ENCODE peak calls at places on chromosomes 16 and 17, in five cellular contexts. B is sigmoid colon, F is prostate gland, O is spleen, A is HCT116. I is an unnamed sample.

GRCh38 chr16:68284847-68285246 is 20.5 kb downstream of the SLC7A6 start:
- DNase-seq in F (no peak), A (no peak), O (peak), B (no peak), I (no peak)

GRCh38 chr17:73645050-73645871 is 1.0 kb upstream of the SDK2 start:
- DNase-seq in A (no peak), B (no peak), O (peak), F (peak), I (no peak)

GRCh38 chr16:57239089-57239488 is 6.0 kb upstream of the ARL2BP start:
- DNase-seq in A (no peak), F (no peak), B (no peak), O (no peak), I (no peak)

GRCh38 chr17:66469890-66470289 is 167.5 kb downstream of the PRKCA start:
- DNase-seq in O (no peak), F (no peak), A (no peak), B (no peak), I (no peak)

GRCh38 chr16:88545781-88546180 is 24.4 kb upstream of the ZC3H18 start:
- DNase-seq in O (no peak), B (no peak), A (no peak), F (no peak), I (no peak)

GRCh38 chr16:49058382-49058781 is 223.3 kb downstream of the CBLN1 start:
- DNase-seq in A (no peak), O (no peak), B (no peak), F (no peak), I (no peak)

GRCh38 chr17:27414271-27414670 is 42.0 kb upstream of the KSR1 start:
- DNase-seq in B (no peak), O (no peak), F (no peak), A (no peak), I (no peak)

GRCh38 chr16:19853132-19853972 is 31.3 kb downstream of the GPRC5B start:
- DNase-seq in A (no peak), F (no peak), O (no peak), B (no peak), I (no peak)

GRCh38 chr17:72501404-72502110 is 380.7 kb downstream of the SOX9 start:
- DNase-seq in B (no peak), F (peak), O (peak), A (no peak), I (no peak)

GRCh38 chr16:69188716-69189115 is 1.8 kb downstream of the SNTB2 start:
- DNase-seq in A (no peak), F (no peak), B (peak), O (no peak), I (no peak)

GRCh38 chr16:16019488-16019887 is 70.1 kb downstream of the ABCC1 start:
- DNase-seq in B (no peak), F (no peak), O (no peak), A (peak), I (no peak)

GRCh38 chr17:2171725-2172446 is 117.0 kb downstream of the HIC1 start:
- DNase-seq in A (no peak), F (peak), B (peak), O (no peak), I (no peak)

GRCh38 chr17:79010304-79010646 is 711 bp upstream of the CANT1 start:
- DNase-seq in O (peak), B (peak), A (no peak), F (no peak), I (no peak)

GRCh38 chr17:30905742-30906100 is 317 bp downstream of the TEFM start:
- DNase-seq in A (peak), O (no peak), B (no peak), F (no peak), I (no peak)

GRCh38 chr17:81329279-81329926 is 34.3 kb upstream of the SLC38A10 start:
- DNase-seq in O (no peak), A (peak), F (peak), B (peak), I (no peak)

GRCh38 chr16:6636457-6636856 is 696.2 kb upstream of the RBFOX1 start:
- DNase-seq in A (no peak), F (no peak), B (no peak), O (no peak), I (no peak)

GRCh38 chr16:15897834-15898254 is 9.4 kb upstream of the CEP20 start:
- DNase-seq in A (no peak), O (no peak), F (no peak), B (no peak), I (no peak)

GRCh38 chr17:1186214-1186820 is 6.5 kb upstream of the ABR start:
- DNase-seq in F (no peak), O (no peak), B (no peak), A (no peak), I (no peak)

GRCh38 chr17:76565728-76566612 is 19.7 kb downstream of the ST6GALNAC2 start:
- DNase-seq in F (no peak), O (no peak), B (no peak), A (no peak), I (no peak)
- TF ChIP-seq POLR2AphosphoS5 in F (no peak), O (no peak), B (no peak), A (no peak), I (peak)

DNA sequence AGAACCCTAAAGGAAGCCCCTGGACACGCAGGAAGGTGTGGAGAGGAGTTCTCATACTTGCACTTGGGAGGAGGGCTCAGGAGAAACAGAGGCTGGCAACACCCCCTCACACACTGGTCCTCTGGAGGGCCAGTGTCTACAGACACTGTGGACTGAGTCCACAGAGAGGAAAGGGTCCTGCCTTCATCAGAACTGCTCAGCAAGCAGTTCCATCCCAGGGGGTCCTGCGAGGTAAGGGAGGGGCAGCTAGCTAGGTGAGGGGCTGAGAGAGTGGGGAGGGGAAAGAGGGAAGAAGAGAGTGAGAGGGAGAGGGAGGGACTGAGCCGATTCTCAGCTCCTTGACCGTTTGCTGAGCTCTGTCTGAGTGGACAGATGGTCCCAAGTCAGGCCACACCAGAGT is 17.7 kb upstream of the MEOX1 start:
- DNase-seq in A (no peak), F (no peak), O (no peak), B (no peak), I (no peak)
- H3K27ac ChIP-seq in A (no peak), F (no peak), O (no peak), B (no peak), I (no peak)

DNA sequence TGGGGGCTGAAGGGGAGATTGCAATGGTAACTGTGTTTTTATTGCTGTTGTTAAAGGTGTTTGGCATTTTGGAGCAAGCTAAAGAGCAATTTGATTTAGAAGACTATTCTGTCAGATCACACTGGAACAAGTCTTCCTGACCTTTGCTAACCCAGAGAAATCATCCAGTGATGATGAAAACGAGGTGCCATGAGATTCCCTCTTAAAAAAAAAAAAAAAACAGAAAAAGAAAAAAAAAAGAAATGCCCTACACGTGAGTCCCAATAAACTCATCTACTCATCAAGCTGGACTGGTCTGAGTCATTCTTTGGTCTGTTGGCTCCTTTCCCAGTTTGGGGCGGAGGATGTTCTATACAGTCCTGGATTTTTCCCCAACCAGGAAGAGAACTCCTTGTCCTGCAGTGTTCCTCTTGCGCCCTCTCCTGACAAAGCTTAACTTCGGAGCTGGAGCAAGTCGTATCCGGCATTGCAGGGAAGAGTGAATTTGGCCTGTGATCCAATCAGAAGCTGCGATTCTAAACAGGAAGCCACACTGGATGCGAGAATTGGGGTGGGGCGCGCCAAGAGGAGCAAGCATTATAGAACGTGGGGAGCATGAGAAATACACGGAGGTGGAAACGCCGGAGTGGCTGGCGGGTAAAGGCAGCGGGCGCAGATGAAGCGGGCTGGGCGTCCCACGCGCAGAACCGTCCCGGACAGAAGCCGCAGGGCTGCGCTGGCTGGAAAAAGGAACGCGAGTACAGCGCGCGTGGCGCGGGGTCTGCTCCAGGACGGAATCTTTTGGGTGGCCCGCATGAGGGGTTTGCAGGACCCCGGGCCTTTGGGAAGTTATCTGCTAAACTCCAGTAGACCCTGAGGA is 22.4 kb upstream of the CRYM start:
- DNase-seq in A (peak), O (peak), B (peak), F (peak), I (peak)
- TF ChIP-seq POLR2AphosphoS5 in A (no peak), O (peak), B (peak), F (peak), I (no peak)

GRCh38 chr16:17512636-17513220 is 42.0 kb upstream of the XYLT1 start:
- DNase-seq in O (no peak), B (no peak), A (no peak), F (no peak), I (no peak)

GRCh38 chr16:17510532-17510931 is 39.8 kb upstream of the XYLT1 start:
- DNase-seq in O (no peak), B (no peak), F (no peak), A (no peak), I (no peak)

GRCh38 chr16:17508303-17508702 is 37.5 kb upstream of the XYLT1 start:
- DNase-seq in A (no peak), B (no peak), O (no peak), F (no peak), I (no peak)

GRCh38 chr16:17509194-17509593 is 38.4 kb upstream of the XYLT1 start:
- DNase-seq in O (no peak), F (no peak), A (no peak), B (no peak), I (no peak)

GRCh38 chr16:17511340-17511739 is 40.6 kb upstream of the XYLT1 start:
- DNase-seq in A (no peak), O (no peak), B (no peak), F (no peak), I (no peak)
- H3K27ac ChIP-seq in A (no peak), O (no peak), B (no peak), F (no peak), I (no peak)

GRCh38 chr16:1512774-1513173 is 19.6 kb downstream of the TELO2 start:
- DNase-seq in A (no peak), B (no peak), F (no peak), O (no peak), I (no peak)
- TF ChIP-seq POLR2AphosphoS5 in A (no peak), B (no peak), F (no peak), O (no peak), I (no peak)